ENCODE peak calls at places on chromosome 14, in five cellular contexts. One of them, this sample, is unnamed.
A peak's percentile ranks its signal among the peaks of the same experiment; 100 is the strongest.

GRCh38 chr14:95361373-95362179 is 41.9 kb upstream of the CLMN start:
- DNase-seq in lower leg skin: peak; percentile 87
- DNase-seq in heart left ventricle: peak; percentile 72
- DNase-seq in neural progenitor cell: peak; percentile 60
- DNase-seq in AG10803: no peak
- DNase-seq in this sample: peak; percentile 68

GRCh38 chr14:73149753-73150152 is 13.4 kb downstream of the PSEN1 start:
- DNase-seq in lower leg skin: no peak
- DNase-seq in heart left ventricle: no peak
- DNase-seq in neural progenitor cell: no peak
- DNase-seq in AG10803: no peak
- DNase-seq in this sample: no peak

GRCh38 chr14:95480887-95481226 is 35.6 kb downstream of the SYNE3 start:
- DNase-seq in lower leg skin: no peak
- DNase-seq in heart left ventricle: peak; percentile 25
- DNase-seq in neural progenitor cell: no peak
- DNase-seq in AG10803: no peak
- DNase-seq in this sample: no peak

GRCh38 chr14:66117600-66117999 is 368.6 kb upstream of the CCDC196 start:
- DNase-seq in lower leg skin: no peak
- DNase-seq in heart left ventricle: no peak
- DNase-seq in neural progenitor cell: no peak
- DNase-seq in AG10803: peak; percentile 62
- DNase-seq in this sample: no peak

GRCh38 chr14:85296466-85297210 is 233.3 kb upstream of the FLRT2 start:
- DNase-seq in lower leg skin: no peak
- DNase-seq in heart left ventricle: no peak
- DNase-seq in neural progenitor cell: no peak
- DNase-seq in AG10803: peak; percentile 64
- DNase-seq in this sample: no peak

GRCh38 chr14:81849714-81850113 is 316.1 kb upstream of the SEL1L start:
- DNase-seq in lower leg skin: no peak
- DNase-seq in heart left ventricle: no peak
- DNase-seq in neural progenitor cell: no peak
- DNase-seq in AG10803: no peak
- DNase-seq in this sample: no peak

GRCh38 chr14:50854521-50854920 is 17.3 kb upstream of the ABHD12B start:
- DNase-seq in lower leg skin: no peak
- DNase-seq in heart left ventricle: no peak
- DNase-seq in neural progenitor cell: no peak
- DNase-seq in AG10803: no peak
- DNase-seq in this sample: no peak

GRCh38 chr14:35386673-35387125 is 17.9 kb downstream of the NFKBIA start:
- DNase-seq in lower leg skin: no peak
- DNase-seq in heart left ventricle: no peak
- DNase-seq in neural progenitor cell: peak; percentile 57
- DNase-seq in AG10803: no peak
- DNase-seq in this sample: no peak

GRCh38 chr14:64971890-64972785 is at the start of gene RAB15:
- DNase-seq in lower leg skin: no peak
- DNase-seq in heart left ventricle: peak; percentile 64
- DNase-seq in neural progenitor cell: peak; percentile 72
- DNase-seq in AG10803: peak; percentile 22
- DNase-seq in this sample: peak; percentile 60

GRCh38 chr14:89794096-89794495 is 160.4 kb downstream of the EFCAB11 start:
- DNase-seq in lower leg skin: peak; percentile 93
- DNase-seq in heart left ventricle: no peak
- DNase-seq in neural progenitor cell: no peak
- DNase-seq in AG10803: peak; percentile 26
- DNase-seq in this sample: no peak

GRCh38 chr14:55749946-55750345 is 169.9 kb downstream of the KTN1 start:
- DNase-seq in lower leg skin: peak; percentile 40
- DNase-seq in heart left ventricle: no peak
- DNase-seq in neural progenitor cell: no peak
- DNase-seq in AG10803: no peak
- DNase-seq in this sample: no peak

GRCh38 chr14:52117433-52117832 is 48.6 kb upstream of the NID2 start:
- DNase-seq in lower leg skin: no peak
- DNase-seq in heart left ventricle: peak; percentile 61
- DNase-seq in neural progenitor cell: no peak
- DNase-seq in AG10803: peak; percentile 86
- DNase-seq in this sample: no peak

GRCh38 chr14:100567877-100568163 is 19.4 kb downstream of the BEGAIN start:
- DNase-seq in lower leg skin: no peak
- DNase-seq in heart left ventricle: no peak
- DNase-seq in neural progenitor cell: peak; percentile 24
- DNase-seq in AG10803: no peak
- DNase-seq in this sample: no peak

GRCh38 chr14:50364792-50365191 is 31.9 kb downstream of the CDKL1 start:
- DNase-seq in lower leg skin: no peak
- DNase-seq in heart left ventricle: no peak
- DNase-seq in neural progenitor cell: no peak
- DNase-seq in AG10803: no peak
- DNase-seq in this sample: no peak

GRCh38 chr14:22648506-22648905 is 4.4 kb upstream of the OR6J1 start:
- DNase-seq in lower leg skin: no peak
- DNase-seq in heart left ventricle: no peak
- DNase-seq in neural progenitor cell: no peak
- DNase-seq in AG10803: peak; percentile 61
- DNase-seq in this sample: no peak

GRCh38 chr14:21298358-21298757 is 18.5 kb downstream of the RPGRIP1 start:
- DNase-seq in lower leg skin: no peak
- DNase-seq in heart left ventricle: no peak
- DNase-seq in neural progenitor cell: no peak
- DNase-seq in AG10803: no peak
- DNase-seq in this sample: no peak

GRCh38 chr14:21299562-21300130 is 19.8 kb downstream of the RPGRIP1 start:
- DNase-seq in lower leg skin: no peak
- DNase-seq in heart left ventricle: no peak
- DNase-seq in neural progenitor cell: no peak
- DNase-seq in AG10803: no peak
- DNase-seq in this sample: no peak

GRCh38 chr14:21302013-21302857 is 22.4 kb downstream of the RPGRIP1 start:
- DNase-seq in lower leg skin: no peak
- DNase-seq in heart left ventricle: no peak
- DNase-seq in neural progenitor cell: no peak
- DNase-seq in AG10803: no peak
- DNase-seq in this sample: no peak

GRCh38 chr14:21300892-21301291 is 21.0 kb downstream of the RPGRIP1 start:
- DNase-seq in lower leg skin: no peak
- DNase-seq in heart left ventricle: peak; percentile 70
- DNase-seq in neural progenitor cell: peak; percentile 77
- DNase-seq in AG10803: no peak
- DNase-seq in this sample: peak; percentile 39
- H3K4me3 ChIP-seq in lower leg skin: no peak overlapping the region
- H3K4me3 ChIP-seq in heart left ventricle: peak overlapping the region; percentile 30
- H3K4me3 ChIP-seq in neural progenitor cell: peak overlapping the region; percentile 44
- H3K4me3 ChIP-seq in AG10803: no peak overlapping the region
- H3K4me3 ChIP-seq in this sample: no peak overlapping the region

GRCh38 chr14:28759056-28759657 is 7.4 kb upstream of the FOXG1 start:
- DNase-seq in lower leg skin: no peak
- DNase-seq in heart left ventricle: no peak
- DNase-seq in neural progenitor cell: peak; percentile 65
- DNase-seq in AG10803: no peak
- DNase-seq in this sample: no peak
- TF ChIP-seq CTCF in lower leg skin: no peak
- TF ChIP-seq CTCF in heart left ventricle: no peak
- TF ChIP-seq CTCF in neural progenitor cell: no peak
- TF ChIP-seq CTCF in AG10803: no peak
- TF ChIP-seq CTCF in this sample: no peak

DNA sequence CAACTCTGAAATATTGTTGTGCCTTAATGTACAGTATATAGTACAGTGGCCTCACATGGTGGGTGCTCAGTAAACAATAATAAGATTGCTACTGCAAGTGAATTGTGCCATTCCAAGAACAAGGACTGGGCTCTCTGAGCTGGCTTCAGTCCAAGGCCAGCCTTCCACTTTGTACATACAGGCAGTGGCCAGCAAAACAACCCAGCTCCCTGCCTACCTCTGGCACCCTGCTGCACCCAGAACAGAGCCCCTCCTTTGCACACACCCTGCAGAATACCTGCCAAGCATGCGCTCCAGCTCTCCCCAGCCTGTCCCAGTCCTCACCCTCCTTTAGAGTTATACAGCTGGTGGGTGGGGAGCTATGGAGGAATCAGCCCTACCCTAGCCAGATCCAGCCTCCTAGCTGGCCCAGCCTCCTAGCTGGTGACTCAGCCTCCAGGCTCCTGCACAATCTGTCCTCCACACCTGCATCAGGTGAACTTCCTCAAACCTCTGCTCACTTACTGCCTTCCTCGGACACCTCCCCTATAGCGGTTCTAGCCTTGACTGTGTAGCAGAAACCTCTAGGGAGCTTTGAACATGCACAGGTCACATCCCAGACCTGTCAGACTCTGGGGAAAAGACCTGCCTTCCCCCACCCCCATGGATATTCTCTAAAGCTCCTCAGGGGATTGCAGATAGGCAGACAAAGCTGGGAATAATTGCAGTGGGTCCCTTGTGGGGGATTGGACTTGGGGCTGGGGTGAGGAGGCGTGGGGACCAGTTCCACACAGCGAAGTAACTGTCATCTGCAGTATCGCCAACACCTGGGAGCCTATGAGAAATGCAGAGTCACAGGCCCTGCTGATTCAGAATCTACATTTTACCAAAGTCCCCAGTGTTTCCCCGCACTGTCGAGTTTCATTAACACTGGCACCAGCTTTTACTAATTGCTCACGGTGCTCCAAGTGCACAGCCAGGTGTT is 17.9 kb downstream of the ZDHHC22 start:
- DNase-seq in lower leg skin: peak; percentile 91
- DNase-seq in heart left ventricle: no peak
- DNase-seq in neural progenitor cell: no peak
- DNase-seq in AG10803: no peak
- DNase-seq in this sample: peak; percentile 91
- H3K4me3 ChIP-seq in lower leg skin: no peak overlapping the region
- H3K4me3 ChIP-seq in heart left ventricle: no peak overlapping the region
- H3K4me3 ChIP-seq in neural progenitor cell: peak overlapping the region; percentile 73
- H3K4me3 ChIP-seq in AG10803: no peak overlapping the region
- H3K4me3 ChIP-seq in this sample: no peak overlapping the region

GRCh38 chr14:33486499-33486898 is 464.4 kb downstream of the EGLN3 start:
- DNase-seq in lower leg skin: no peak
- DNase-seq in heart left ventricle: no peak
- DNase-seq in neural progenitor cell: no peak
- DNase-seq in AG10803: no peak
- DNase-seq in this sample: no peak

GRCh38 chr14:33477752-33478151 is 473.1 kb downstream of the EGLN3 start:
- DNase-seq in lower leg skin: no peak
- DNase-seq in heart left ventricle: no peak
- DNase-seq in neural progenitor cell: peak; percentile 75
- DNase-seq in AG10803: no peak
- DNase-seq in this sample: no peak

GRCh38 chr14:33480589-33481184 is 470.2 kb downstream of the EGLN3 start:
- DNase-seq in lower leg skin: no peak
- DNase-seq in heart left ventricle: no peak
- DNase-seq in neural progenitor cell: peak; percentile 37
- DNase-seq in AG10803: no peak
- DNase-seq in this sample: no peak

GRCh38 chr14:33484264-33484663 is 466.6 kb downstream of the EGLN3 start:
- DNase-seq in lower leg skin: no peak
- DNase-seq in heart left ventricle: no peak
- DNase-seq in neural progenitor cell: no peak
- DNase-seq in AG10803: no peak
- DNase-seq in this sample: no peak

GRCh38 chr14:33483110-33483509 is 467.8 kb downstream of the EGLN3 start:
- DNase-seq in lower leg skin: no peak
- DNase-seq in heart left ventricle: no peak
- DNase-seq in neural progenitor cell: no peak
- DNase-seq in AG10803: no peak
- DNase-seq in this sample: no peak
- TF ChIP-seq CTCF in lower leg skin: no peak
- TF ChIP-seq CTCF in heart left ventricle: no peak
- TF ChIP-seq CTCF in neural progenitor cell: no peak
- TF ChIP-seq CTCF in AG10803: no peak
- TF ChIP-seq CTCF in this sample: no peak

DNA sequence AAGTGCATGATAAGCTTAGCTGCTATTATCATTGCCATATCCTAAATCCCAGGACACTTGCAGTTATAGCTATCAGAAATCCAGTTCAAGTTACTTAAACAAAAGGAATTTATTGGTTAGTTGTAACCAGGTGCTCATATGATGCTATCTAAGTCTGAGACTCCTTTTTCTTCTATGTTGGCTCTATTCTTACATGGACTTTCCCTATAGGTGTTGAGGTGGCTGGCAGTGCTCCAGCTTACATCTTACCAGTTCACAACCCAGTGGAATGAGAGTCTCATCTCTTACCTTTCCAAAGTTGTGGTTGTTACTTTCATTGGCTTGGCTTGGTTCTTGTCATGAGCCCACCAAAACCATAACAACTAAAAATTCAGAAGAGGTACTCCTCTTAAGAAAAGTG is 94.6 kb downstream of the DACT1 start:
- DNase-seq in lower leg skin: no peak
- DNase-seq in heart left ventricle: no peak
- DNase-seq in neural progenitor cell: no peak
- DNase-seq in AG10803: no peak
- DNase-seq in this sample: no peak
- H3K4me3 ChIP-seq in lower leg skin: no peak overlapping the region
- H3K4me3 ChIP-seq in heart left ventricle: no peak overlapping the region
- H3K4me3 ChIP-seq in neural progenitor cell: no peak overlapping the region
- H3K4me3 ChIP-seq in AG10803: no peak overlapping the region
- H3K4me3 ChIP-seq in this sample: no peak overlapping the region

GRCh38 chr14:101815994-101816393 is 54.5 kb downstream of the PPP2R5C start:
- DNase-seq in lower leg skin: no peak
- DNase-seq in heart left ventricle: no peak
- DNase-seq in neural progenitor cell: no peak
- DNase-seq in AG10803: no peak
- DNase-seq in this sample: no peak
- TF ChIP-seq CTCF in lower leg skin: no peak
- TF ChIP-seq CTCF in heart left ventricle: no peak
- TF ChIP-seq CTCF in neural progenitor cell: no peak
- TF ChIP-seq CTCF in AG10803: no peak
- TF ChIP-seq CTCF in this sample: no peak

GRCh38 chr14:69149461-69150244 is 3.3 kb downstream of the DCAF5 start:
- DNase-seq in lower leg skin: no peak
- DNase-seq in heart left ventricle: no peak
- DNase-seq in neural progenitor cell: no peak
- DNase-seq in AG10803: peak; percentile 44
- DNase-seq in this sample: no peak
- H3K4me3 ChIP-seq in lower leg skin: no peak overlapping the region
- H3K4me3 ChIP-seq in heart left ventricle: no peak overlapping the region
- H3K4me3 ChIP-seq in neural progenitor cell: no peak overlapping the region
- H3K4me3 ChIP-seq in AG10803: no peak overlapping the region
- H3K4me3 ChIP-seq in this sample: no peak overlapping the region

GRCh38 chr14:92888896-92889295 is 34.1 kb upstream of the CHGA start:
- DNase-seq in lower leg skin: no peak
- DNase-seq in heart left ventricle: no peak
- DNase-seq in neural progenitor cell: no peak
- DNase-seq in AG10803: no peak
- DNase-seq in this sample: no peak

GRCh38 chr14:92895352-92895878 is 27.5 kb upstream of the CHGA start:
- DNase-seq in lower leg skin: no peak
- DNase-seq in heart left ventricle: no peak
- DNase-seq in neural progenitor cell: no peak
- DNase-seq in AG10803: no peak
- DNase-seq in this sample: no peak

GRCh38 chr14:92892589-92892988 is 30.4 kb upstream of the CHGA start:
- DNase-seq in lower leg skin: no peak
- DNase-seq in heart left ventricle: no peak
- DNase-seq in neural progenitor cell: no peak
- DNase-seq in AG10803: no peak
- DNase-seq in this sample: no peak

GRCh38 chr14:92887157-92887556 is 35.8 kb upstream of the CHGA start:
- DNase-seq in lower leg skin: no peak
- DNase-seq in heart left ventricle: no peak
- DNase-seq in neural progenitor cell: no peak
- DNase-seq in AG10803: no peak
- DNase-seq in this sample: no peak

GRCh38 chr14:92890830-92891598 is 31.9 kb upstream of the CHGA start:
- DNase-seq in lower leg skin: peak; percentile 25
- DNase-seq in heart left ventricle: no peak
- DNase-seq in neural progenitor cell: no peak
- DNase-seq in AG10803: no peak
- DNase-seq in this sample: no peak
- TF ChIP-seq CTCF in lower leg skin: no peak
- TF ChIP-seq CTCF in heart left ventricle: no peak
- TF ChIP-seq CTCF in neural progenitor cell: no peak
- TF ChIP-seq CTCF in AG10803: no peak
- TF ChIP-seq CTCF in this sample: no peak

This sample was measured in mucosa of descending colon.